ENCODE peak calls at places on chromosomes 3 and 15, in nine cellular contexts. One of them, this sample, is unnamed.

GRCh38 chr3:126711361-126711760 is 7.3 kb downstream of the CHCHD6 start:
- DNase-seq in T-helper 17 cell: no peak
- DNase-seq in germinal center: no peak
- DNase-seq in ACHN: no peak
- DNase-seq in renal cortical epithelial cell: peak; percentile 2
- DNase-seq in GM19239: no peak
- DNase-seq in left lung: no peak
- DNase-seq in neural crest cell: no peak
- DNase-seq in KBM-7: no peak
- DNase-seq in this sample: no peak

GRCh38 chr3:186909078-186909853 is 21.1 kb upstream of the ST6GAL1 start:
- DNase-seq in T-helper 17 cell: peak; percentile 61
- DNase-seq in germinal center: no peak
- DNase-seq in ACHN: no peak
- DNase-seq in renal cortical epithelial cell: no peak
- DNase-seq in GM19239: no peak
- DNase-seq in left lung: no peak
- DNase-seq in neural crest cell: no peak
- DNase-seq in KBM-7: peak; percentile 89
- DNase-seq in this sample: no peak

GRCh38 chr3:38054166-38054991 is 15.4 kb downstream of the DLEC1 start:
- DNase-seq in T-helper 17 cell: no peak
- DNase-seq in germinal center: no peak
- DNase-seq in ACHN: no peak
- DNase-seq in renal cortical epithelial cell: no peak
- DNase-seq in GM19239: no peak
- DNase-seq in left lung: no peak
- DNase-seq in neural crest cell: no peak
- DNase-seq in KBM-7: no peak
- DNase-seq in this sample: no peak

GRCh38 chr3:110454066-110454465 is 617.5 kb upstream of the NECTIN3 start:
- DNase-seq in T-helper 17 cell: no peak
- DNase-seq in germinal center: no peak
- DNase-seq in ACHN: no peak
- DNase-seq in renal cortical epithelial cell: no peak
- DNase-seq in GM19239: no peak
- DNase-seq in left lung: no peak
- DNase-seq in neural crest cell: no peak
- DNase-seq in KBM-7: no peak
- DNase-seq in this sample: no peak

GRCh38 chr15:71079208-71080044 is 35.8 kb upstream of the THSD4 start:
- DNase-seq in T-helper 17 cell: no peak
- DNase-seq in germinal center: no peak
- DNase-seq in ACHN: no peak
- DNase-seq in renal cortical epithelial cell: peak; percentile 71
- DNase-seq in GM19239: no peak
- DNase-seq in left lung: no peak
- DNase-seq in neural crest cell: no peak
- DNase-seq in KBM-7: no peak
- DNase-seq in this sample: no peak

GRCh38 chr3:62134061-62134496 is 239.3 kb downstream of the FEZF2 start:
- DNase-seq in T-helper 17 cell: no peak
- DNase-seq in germinal center: no peak
- DNase-seq in ACHN: no peak
- DNase-seq in renal cortical epithelial cell: peak; percentile 61
- DNase-seq in GM19239: no peak
- DNase-seq in left lung: no peak
- DNase-seq in neural crest cell: no peak
- DNase-seq in KBM-7: peak; percentile 66
- DNase-seq in this sample: no peak

GRCh38 chr15:89836255-89837133 is 21.8 kb upstream of the ANPEP start:
- DNase-seq in T-helper 17 cell: no peak
- DNase-seq in germinal center: no peak
- DNase-seq in ACHN: peak; percentile 63
- DNase-seq in renal cortical epithelial cell: peak; percentile 97
- DNase-seq in GM19239: no peak
- DNase-seq in left lung: no peak
- DNase-seq in neural crest cell: no peak
- DNase-seq in KBM-7: no peak
- DNase-seq in this sample: no peak

GRCh38 chr3:56118968-56119367 is 349.3 kb downstream of the ERC2 start:
- DNase-seq in T-helper 17 cell: no peak
- DNase-seq in germinal center: no peak
- DNase-seq in ACHN: no peak
- DNase-seq in renal cortical epithelial cell: no peak
- DNase-seq in GM19239: no peak
- DNase-seq in left lung: no peak
- DNase-seq in neural crest cell: no peak
- DNase-seq in KBM-7: no peak
- DNase-seq in this sample: no peak

GRCh38 chr3:100436951-100437350 is 35.6 kb downstream of the LNP1 start:
- DNase-seq in T-helper 17 cell: no peak
- DNase-seq in germinal center: no peak
- DNase-seq in ACHN: no peak
- DNase-seq in renal cortical epithelial cell: no peak
- DNase-seq in GM19239: no peak
- DNase-seq in left lung: no peak
- DNase-seq in neural crest cell: no peak
- DNase-seq in KBM-7: no peak
- DNase-seq in this sample: no peak

GRCh38 chr3:51874889-51875288 is 512 bp downstream of the IQCF5 start:
- DNase-seq in T-helper 17 cell: no peak
- DNase-seq in germinal center: no peak
- DNase-seq in ACHN: no peak
- DNase-seq in renal cortical epithelial cell: no peak
- DNase-seq in GM19239: no peak
- DNase-seq in left lung: no peak
- DNase-seq in neural crest cell: no peak
- DNase-seq in KBM-7: no peak
- DNase-seq in this sample: no peak

GRCh38 chr15:89630260-89630659 is 25.0 kb downstream of the KIF7 start:
- DNase-seq in T-helper 17 cell: no peak
- DNase-seq in germinal center: no peak
- DNase-seq in ACHN: no peak
- DNase-seq in renal cortical epithelial cell: no peak
- DNase-seq in GM19239: no peak
- DNase-seq in left lung: no peak
- DNase-seq in neural crest cell: no peak
- DNase-seq in KBM-7: no peak
- DNase-seq in this sample: no peak

GRCh38 chr3:17088602-17089313 is 204.0 kb downstream of the PLCL2 start:
- DNase-seq in T-helper 17 cell: no peak
- DNase-seq in germinal center: no peak
- DNase-seq in ACHN: no peak
- DNase-seq in renal cortical epithelial cell: no peak
- DNase-seq in GM19239: no peak
- DNase-seq in left lung: no peak
- DNase-seq in neural crest cell: no peak
- DNase-seq in KBM-7: no peak
- DNase-seq in this sample: no peak

GRCh38 chr3:150349314-150350097 is 58.6 kb upstream of the TSC22D2 start:
- DNase-seq in T-helper 17 cell: no peak
- DNase-seq in germinal center: no peak
- DNase-seq in ACHN: peak; percentile 20
- DNase-seq in renal cortical epithelial cell: no peak
- DNase-seq in GM19239: no peak
- DNase-seq in left lung: no peak
- DNase-seq in neural crest cell: no peak
- DNase-seq in KBM-7: no peak
- DNase-seq in this sample: no peak